ENCODE peak calls at places on chromosomes 3 and 15, in six cellular contexts. U is B cell, I is cardiac fibroblast, T is neural crest cell, R is dorsolateral prefrontal cortex, N is esophagus muscularis mucosa. E is an unnamed sample.

GRCh38 chr15:40934457-40934856 is 5.3 kb downstream of the DLL4 start:
- DNase-seq in U (no peak), I (no peak), T (no peak), R (no peak), N (no peak), E (no peak)

GRCh38 chr15:39591141-39591895 is 10.4 kb downstream of the THBS1 start:
- DNase-seq in U (no peak), I (peak), T (no peak), R (no peak), N (no peak), E (no peak)

GRCh38 chr15:50425219-50425618 is 1.0 kb downstream of the USP8 start:
- DNase-seq in U (no peak), I (peak), T (no peak), R (no peak), N (no peak), E (no peak)

GRCh38 chr3:197749315-197749600 is 425 bp upstream of the FYTTD1 start:
- DNase-seq in U (no peak), I (peak), T (no peak), R (no peak), N (no peak), E (peak)

GRCh38 chr3:33665294-33665693 is 52.8 kb downstream of the CLASP2 start:
- DNase-seq in U (no peak), I (no peak), T (no peak), R (no peak), N (no peak), E (no peak)

GRCh38 chr3:32502944-32503286 is 263 bp upstream of the CMTM6 start:
- DNase-seq in U (no peak), I (no peak), T (no peak), R (no peak), N (no peak), E (no peak)

GRCh38 chr3:136979684-136980083 is 21.9 kb downstream of the IL20RB start:
- DNase-seq in U (no peak), I (no peak), T (no peak), R (no peak), N (peak), E (no peak)

GRCh38 chr3:62607287-62608029 is 234.1 kb upstream of the FEZF2 start:
- DNase-seq in U (no peak), I (peak), T (no peak), R (peak), N (no peak), E (no peak)

GRCh38 chr3:182440101-182440500 is 353.2 kb upstream of the ATP11B start:
- DNase-seq in U (no peak), I (no peak), T (no peak), R (no peak), N (no peak), E (no peak)

GRCh38 chr3:128112406-128112968 is 11.1 kb downstream of the RUVBL1 start:
- DNase-seq in U (peak), I (peak), T (no peak), R (no peak), N (no peak), E (peak)

GRCh38 chr3:112092439-112093179 is 6.4 kb downstream of the C3orf52 start:
- DNase-seq in U (no peak), I (peak), T (no peak), R (no peak), N (no peak), E (no peak)

GRCh38 chr15:100642950-100643338 is 40.6 kb downstream of the ASB7 start:
- DNase-seq in U (no peak), I (no peak), T (no peak), R (no peak), N (peak), E (no peak)

GRCh38 chr3:109224333-109224732 is 87.8 kb downstream of the C3orf85 start:
- DNase-seq in U (peak), I (no peak), T (no peak), R (no peak), N (no peak), E (peak)

GRCh38 chr3:112629425-112629824 is 11.5 kb downstream of the CCDC80 start:
- DNase-seq in U (no peak), I (peak), T (no peak), R (peak), N (no peak), E (peak)

GRCh38 chr3:196965112-196965803 is 3.4 kb downstream of the PIGZ start:
- DNase-seq in U (no peak), I (no peak), T (no peak), R (no peak), N (no peak), E (no peak)

GRCh38 chr3:130227540-130227939 is 117.9 kb upstream of the COL6A5 start:
- DNase-seq in U (no peak), I (no peak), T (no peak), R (no peak), N (no peak), E (no peak)
- TF ChIP-seq CTCF in U (no peak), I (no peak), T (no peak), R (no peak), N (no peak), E (no peak)

GRCh38 chr3:66500575-66501482 is at the start of gene LRIG1:
- DNase-seq in U (peak), I (peak), T (peak), R (peak), N (peak), E (peak)

GRCh38 chr3:66502267-66502874 is 1.5 kb upstream of the LRIG1 start:
- DNase-seq in U (no peak), I (no peak), T (no peak), R (no peak), N (no peak), E (no peak)

GRCh38 chr3:66499881-66500574 is 794 bp downstream of the LRIG1 start:
- DNase-seq in U (peak), I (peak), T (peak), R (peak), N (no peak), E (peak)

GRCh38 chr3:66502981-66503380 is 2.2 kb upstream of the LRIG1 start:
- DNase-seq in U (no peak), I (no peak), T (no peak), R (no peak), N (no peak), E (no peak)

DNA sequence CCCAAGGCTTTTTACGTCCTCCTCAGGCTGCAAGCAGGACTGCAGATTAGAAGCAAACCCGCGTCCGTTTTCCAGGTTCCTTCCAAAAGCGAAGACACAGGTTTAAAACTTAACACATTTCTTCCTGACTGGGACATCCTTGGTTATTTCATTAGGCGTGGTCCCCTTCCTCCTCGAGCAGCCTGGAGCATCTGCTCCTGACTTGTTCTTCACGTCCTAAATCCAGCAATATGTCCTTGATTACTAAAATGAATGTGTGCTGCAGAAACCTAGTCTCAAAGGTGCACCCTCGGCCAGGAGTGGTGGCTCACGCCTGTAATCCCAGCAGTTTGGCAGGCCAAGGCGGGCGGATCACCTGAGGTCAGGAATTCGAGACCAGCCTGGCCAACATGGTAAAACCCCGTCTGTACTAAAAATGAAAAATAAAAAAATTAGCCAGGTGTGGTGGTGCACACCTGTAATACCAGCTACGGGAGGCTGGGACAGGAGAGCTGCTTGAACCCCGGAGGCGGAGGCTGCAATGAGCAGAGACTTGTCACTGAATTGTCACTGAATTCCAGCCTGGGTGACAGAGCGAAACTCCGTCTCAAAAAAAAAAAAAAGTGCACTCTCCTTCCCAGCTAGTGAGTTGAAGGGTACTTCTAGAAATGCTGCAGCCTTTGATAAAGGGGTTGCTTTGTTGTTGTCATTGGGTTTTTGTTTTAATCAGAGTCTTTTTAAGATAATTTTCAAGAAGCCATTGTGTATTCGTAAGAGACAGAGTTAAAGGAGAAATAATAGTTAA is 853 bp upstream of the LRIG1 start:
- DNase-seq in U (no peak), I (no peak), T (no peak), R (no peak), N (no peak), E (no peak)
- TF ChIP-seq CTCF in U (no peak), I (peak), T (no peak), R (no peak), N (no peak), E (peak)

GRCh38 chr3:14602804-14603644 is 48.5 kb upstream of the CCDC174 start:
- DNase-seq in U (no peak), I (no peak), T (no peak), R (no peak), N (no peak), E (no peak)

GRCh38 chr3:14606663-14607339 is 44.8 kb upstream of the CCDC174 start:
- DNase-seq in U (no peak), I (no peak), T (no peak), R (no peak), N (no peak), E (no peak)

GRCh38 chr3:14605744-14606143 is 45.8 kb upstream of the CCDC174 start:
- DNase-seq in U (no peak), I (no peak), T (no peak), R (no peak), N (no peak), E (no peak)

GRCh38 chr3:14605070-14605469 is 46.5 kb upstream of the CCDC174 start:
- DNase-seq in U (no peak), I (no peak), T (no peak), R (no peak), N (no peak), E (no peak)

GRCh38 chr3:14608298-14608697 is 43.3 kb upstream of the CCDC174 start:
- DNase-seq in U (no peak), I (no peak), T (no peak), R (no peak), N (no peak), E (no peak)
- TF ChIP-seq CTCF in U (no peak), I (no peak), T (no peak), R (no peak), N (no peak), E (no peak)

GRCh38 chr3:121155023-121155422 is 247.0 kb downstream of the STXBP5L start:
- DNase-seq in U (no peak), I (no peak), T (no peak), R (no peak), N (no peak), E (no peak)
- TF ChIP-seq CTCF in U (no peak), I (no peak), T (no peak), R (no peak), N (no peak), E (no peak)

DNA sequence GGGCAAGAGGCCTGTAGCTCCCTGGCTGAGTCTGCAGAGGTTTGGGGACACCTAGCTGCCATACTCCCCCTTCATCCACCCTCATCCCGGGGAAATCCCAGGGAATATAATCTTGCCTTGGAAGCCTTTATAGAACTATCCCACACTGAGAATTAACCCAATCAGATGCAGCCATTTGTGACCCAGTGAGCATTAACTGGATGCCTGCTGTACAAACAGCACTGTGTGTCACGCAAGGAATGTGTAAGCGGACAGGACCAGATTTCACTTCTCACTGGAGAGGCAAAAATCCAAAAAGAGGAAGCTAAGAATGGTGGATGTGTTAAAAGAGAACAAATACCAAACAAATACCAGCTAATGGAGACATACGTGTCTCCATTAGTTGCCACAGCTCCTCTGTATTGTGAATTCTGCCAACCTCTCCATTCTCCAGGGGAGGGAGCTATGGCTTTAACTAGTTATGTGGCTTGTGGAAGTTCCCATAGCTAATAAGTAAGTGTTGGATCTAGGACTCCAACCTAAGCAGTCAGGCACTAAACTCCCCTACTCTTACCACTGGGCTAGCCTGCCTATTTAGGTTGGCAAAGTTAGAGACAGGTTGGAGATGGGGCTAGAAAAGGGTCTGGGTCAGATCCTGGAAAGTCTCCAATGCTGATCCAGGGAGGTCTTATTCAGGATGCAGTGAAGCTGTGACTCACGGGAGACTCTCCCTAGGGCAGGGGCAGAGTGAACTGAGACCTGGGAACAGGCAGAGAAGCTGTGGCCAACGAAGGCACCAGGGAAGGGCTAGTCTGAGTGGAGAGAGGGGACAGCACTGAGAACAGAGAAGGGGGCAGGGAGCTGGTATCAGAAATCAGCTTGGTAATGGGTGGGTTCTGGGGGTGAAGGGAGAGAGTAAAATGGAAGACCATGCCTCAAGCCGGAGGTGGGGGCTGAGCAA is 2.5 kb downstream of the LTF start:
- DNase-seq in U (no peak), I (no peak), T (no peak), R (no peak), N (no peak), E (no peak)
- TF ChIP-seq CTCF in U (no peak), I (no peak), T (no peak), R (no peak), N (no peak), E (no peak)

GRCh38 chr3:123202451-123202850 is 708 bp downstream of the SEC22A start:
- DNase-seq in U (no peak), I (peak), T (no peak), R (no peak), N (no peak), E (peak)
- TF ChIP-seq CTCF in U (no peak), I (no peak), T (no peak), R (no peak), N (no peak), E (no peak)

GRCh38 chr3:195117978-195118581 is 152.9 kb downstream of the XXYLT1 start:
- DNase-seq in U (no peak), I (peak), T (no peak), R (no peak), N (no peak), E (no peak)
- TF ChIP-seq CTCF in U (peak), I (peak), T (peak), R (no peak), N (no peak), E (no peak)

DNA sequence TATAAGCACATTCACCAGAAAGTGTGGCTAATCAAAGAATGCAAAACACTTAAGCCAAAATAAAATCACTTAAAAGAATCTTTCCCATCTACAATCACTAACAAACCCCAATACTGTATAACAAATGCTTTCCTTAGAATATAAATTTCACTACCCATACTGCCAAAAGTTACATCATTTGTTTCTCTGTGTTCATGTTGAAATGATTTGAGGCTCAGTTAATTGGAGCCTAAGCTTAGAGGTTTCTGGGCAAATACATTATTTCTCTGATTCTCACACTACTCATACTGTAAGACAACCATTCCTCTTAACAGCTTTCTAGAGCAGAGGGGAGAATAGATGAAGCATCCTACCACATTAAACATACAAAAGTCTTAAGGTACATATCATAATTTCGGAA is 2.1 kb downstream of the RIOX2 start:
- DNase-seq in U (no peak), I (no peak), T (no peak), R (no peak), N (no peak), E (no peak)
- TF ChIP-seq CTCF in U (no peak), I (no peak), T (no peak), R (no peak), N (no peak), E (no peak)

GRCh38 chr3:79847928-79848327 is 80.1 kb upstream of the ROBO1 start:
- DNase-seq in U (no peak), I (no peak), T (no peak), R (no peak), N (no peak), E (no peak)

GRCh38 chr3:79844176-79844575 is 76.4 kb upstream of the ROBO1 start:
- DNase-seq in U (no peak), I (no peak), T (no peak), R (no peak), N (no peak), E (no peak)

GRCh38 chr3:79843180-79843579 is 75.4 kb upstream of the ROBO1 start:
- DNase-seq in U (no peak), I (no peak), T (no peak), R (no peak), N (no peak), E (no peak)

GRCh38 chr3:79845546-79845945 is 77.7 kb upstream of the ROBO1 start:
- DNase-seq in U (no peak), I (no peak), T (no peak), R (no peak), N (no peak), E (no peak)

DNA sequence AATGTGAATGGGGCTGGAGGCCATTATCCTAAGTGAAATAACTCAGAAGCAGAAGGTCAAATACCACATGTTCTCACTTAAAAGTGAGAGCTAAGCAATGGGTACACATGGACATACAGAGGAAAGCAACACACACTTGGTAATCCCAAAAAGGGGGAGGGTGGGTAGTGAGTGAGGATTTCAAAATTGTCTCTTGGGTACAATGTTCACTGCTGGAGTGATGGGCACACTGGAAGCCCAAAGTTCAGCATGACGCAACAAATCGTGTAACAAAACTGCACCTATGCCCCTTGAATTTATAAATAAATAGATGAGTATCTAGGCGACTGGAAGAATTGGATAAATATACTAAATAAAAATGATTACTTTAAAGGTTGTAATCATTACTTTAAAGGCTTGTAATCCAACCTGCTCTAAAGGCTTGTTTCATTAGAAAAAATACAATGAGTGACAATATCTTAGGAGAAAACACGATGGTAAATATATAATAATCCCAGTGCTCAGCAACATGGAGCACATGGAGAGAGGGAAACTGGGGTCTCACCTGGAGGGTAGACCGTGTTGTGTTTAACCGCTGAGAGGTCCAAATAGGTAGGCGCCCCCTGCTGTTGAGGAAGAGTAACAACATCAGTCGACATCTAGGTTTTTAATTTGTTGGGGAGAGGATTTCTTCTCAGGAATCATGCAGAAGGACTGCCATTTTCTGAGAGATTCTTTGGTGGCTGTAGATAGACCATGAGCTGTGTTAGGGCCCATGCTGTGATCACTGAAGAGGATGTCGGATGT is 78.5 kb upstream of the ROBO1 start:
- DNase-seq in U (no peak), I (no peak), T (peak), R (no peak), N (no peak), E (peak)
- TF ChIP-seq CTCF in U (no peak), I (no peak), T (peak), R (peak), N (no peak), E (peak)

DNA sequence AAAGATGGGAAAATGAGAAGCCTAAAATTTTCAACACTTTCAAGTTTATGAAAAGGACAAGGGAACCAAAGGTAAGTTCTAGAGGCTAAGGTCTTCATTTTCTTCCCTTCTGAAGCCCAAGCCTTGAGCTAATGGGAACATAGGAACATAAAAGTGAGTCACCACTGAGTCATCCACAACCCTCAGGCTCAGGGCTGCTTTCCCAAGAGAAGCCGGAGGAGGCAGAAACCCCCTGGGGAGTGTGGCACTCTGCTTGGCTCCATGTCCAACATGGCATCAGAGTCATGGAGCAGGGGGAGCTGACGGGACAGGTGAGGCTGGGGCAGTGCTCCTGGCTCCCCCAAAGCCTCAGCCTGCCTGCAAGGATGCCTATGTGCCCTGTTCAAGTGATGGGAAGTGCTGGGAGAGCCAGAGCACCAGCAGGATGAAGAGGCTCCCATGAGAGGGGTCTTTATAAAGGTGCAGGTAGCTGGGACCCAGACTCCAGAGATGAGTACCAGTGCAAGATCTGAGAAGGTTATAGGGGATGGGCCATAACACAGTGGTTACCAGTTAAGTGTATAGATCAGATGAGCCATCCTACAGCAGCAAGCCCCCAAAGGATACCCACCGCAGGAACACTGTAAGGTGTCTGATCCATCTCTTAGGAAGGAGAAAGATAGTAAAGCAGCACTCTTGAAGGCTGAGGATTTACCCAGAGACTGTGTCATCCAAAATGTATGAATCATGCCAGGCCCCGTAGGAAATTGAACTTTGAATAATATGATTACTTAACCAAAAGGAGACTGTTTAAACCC is 31.8 kb upstream of the RYR3 start:
- DNase-seq in U (no peak), I (peak), T (no peak), R (no peak), N (peak), E (no peak)
- TF ChIP-seq CTCF in U (no peak), I (peak), T (no peak), R (no peak), N (no peak), E (no peak)

E was measured in activated CD8-positive, alpha-beta T cell treated with anti-CD3 and anti-CD28 coated beads for 36 hours.